ENCODE peak calls at places on chromosome 1, in six cellular contexts. N is ovary, Q is right lobe of liver, I is body of pancreas, O is heart left ventricle, L is tibial nerve. H is an unnamed sample.

GRCh38 chr1:169601096-169601881 is 15.0 kb upstream of the F5 start:
- DNase-seq in L (no peak), Q (no peak), O (no peak), N (no peak), I (no peak), H (no peak)

GRCh38 chr1:28208818-28209441 is 23.9 kb downstream of the DNAJC8 start:
- DNase-seq in Q (peak), L (peak), I (peak), N (no peak), O (peak), H (peak)

GRCh38 chr1:37519613-37520012 is 5.0 kb upstream of the MEAF6 start:
- DNase-seq in I (no peak), Q (no peak), N (no peak), O (no peak), L (no peak), H (no peak)

GRCh38 chr1:39695011-39695410 is 3.8 kb upstream of the HPCAL4 start:
- DNase-seq in N (no peak), O (no peak), I (no peak), Q (no peak), L (no peak), H (no peak)

GRCh38 chr1:31064685-31065309 is 720 bp downstream of the PUM1 start:
- DNase-seq in O (no peak), N (no peak), L (no peak), Q (no peak), I (peak), H (peak)

GRCh38 chr1:200252526-200252925 is 157.3 kb downstream of the ZNF281 start:
- DNase-seq in L (no peak), N (no peak), I (no peak), O (no peak), Q (no peak), H (no peak)

GRCh38 chr1:20540281-20540680 is 12.1 kb upstream of the FAM43B start:
- DNase-seq in L (no peak), O (no peak), Q (no peak), N (no peak), I (no peak), H (no peak)

GRCh38 chr1:8671313-8671917 is 146.0 kb downstream of the RERE start:
- DNase-seq in L (peak), Q (no peak), O (no peak), N (peak), I (peak), H (peak)

GRCh38 chr1:215529111-215529510 is 38.0 kb upstream of the KCTD3 start:
- DNase-seq in L (no peak), O (no peak), N (no peak), I (no peak), Q (no peak), H (no peak)

GRCh38 chr1:178005450-178005849 is 35.6 kb upstream of the SEC16B start:
- DNase-seq in N (no peak), I (no peak), L (no peak), O (no peak), Q (no peak), H (no peak)

DNA sequence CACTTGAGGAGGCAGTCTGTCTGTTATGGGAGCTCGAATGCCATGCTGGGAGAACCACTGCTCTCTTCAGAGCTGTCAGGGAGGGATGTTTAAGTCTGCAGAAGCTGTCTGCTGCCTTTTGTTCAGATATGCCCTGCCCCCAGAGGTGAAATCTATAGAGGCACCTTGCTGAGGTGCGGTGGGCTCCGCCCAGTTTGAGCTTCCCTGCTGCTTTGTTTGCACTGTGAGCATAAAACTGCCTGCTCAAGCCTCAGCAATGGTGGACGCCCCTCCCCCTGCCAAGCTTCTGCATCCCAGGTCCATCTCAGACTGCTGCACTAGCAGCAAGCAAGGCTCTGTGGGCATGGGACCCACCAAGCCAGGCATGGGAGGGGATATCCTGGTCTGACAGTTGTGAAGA is 247.5 kb downstream of the LMX1A start:
- DNase-seq in Q (no peak), L (no peak), N (no peak), O (no peak), I (no peak), H (no peak)
- TF ChIP-seq POLR2A in Q (no peak), L (no peak), N (no peak), O (no peak), I (no peak), H (no peak)

GRCh38 chr1:228238461-228238860 is 30.6 kb downstream of the OBSCN start:
- DNase-seq in I (no peak), Q (no peak), L (no peak), O (no peak), N (no peak), H (no peak)

GRCh38 chr1:228240411-228241240 is 32.8 kb downstream of the OBSCN start:
- DNase-seq in Q (no peak), L (no peak), N (no peak), O (no peak), I (no peak), H (no peak)

GRCh38 chr1:228241259-228241658 is 33.4 kb downstream of the OBSCN start:
- DNase-seq in I (no peak), Q (no peak), L (no peak), N (no peak), O (no peak), H (no peak)

GRCh38 chr1:228236744-228237143 is 28.9 kb downstream of the OBSCN start:
- DNase-seq in L (no peak), N (no peak), Q (no peak), O (no peak), I (peak), H (peak)

GRCh38 chr1:228238007-228238406 is 30.2 kb downstream of the OBSCN start:
- DNase-seq in I (no peak), L (no peak), O (no peak), N (no peak), Q (no peak), H (no peak)
- TF ChIP-seq CTCF in I (no peak), L (no peak), O (no peak), N (no peak), Q (no peak), H (no peak)

GRCh38 chr1:204376919-204377799 is 17.4 kb upstream of the PLEKHA6 start:
- DNase-seq in N (no peak), Q (peak), I (peak), O (no peak), L (no peak), H (no peak)
- TF ChIP-seq POLR2A in N (no peak), Q (peak), I (no peak), O (no peak), L (no peak), H (no peak)

GRCh38 chr1:9914603-9914937 is 4.5 kb upstream of the CTNNBIP1 start:
- DNase-seq in O (no peak), Q (no peak), N (no peak), I (no peak), L (no peak), H (no peak)
- TF ChIP-seq CTCF in O (peak), Q (peak), N (no peak), I (no peak), L (no peak), H (no peak)

GRCh38 chr1:35191429-35192055 is 1.4 kb downstream of the SFPQ start:
- DNase-seq in L (no peak), Q (no peak), N (no peak), O (no peak), I (no peak), H (no peak)

GRCh38 chr1:35192853-35193664 is at the start of gene SFPQ:
- DNase-seq in Q (peak), L (peak), O (peak), I (peak), N (peak), H (peak)

GRCh38 chr1:35190784-35191183 is 2.2 kb downstream of the SFPQ start:
- DNase-seq in L (no peak), N (no peak), I (no peak), Q (no peak), O (no peak), H (no peak)

GRCh38 chr1:35188578-35189392 is 4.2 kb downstream of the SFPQ start:
- DNase-seq in I (no peak), L (no peak), N (no peak), Q (no peak), O (no peak), H (no peak)

GRCh38 chr1:35192056-35192852 is 691 bp downstream of the SFPQ start:
- DNase-seq in I (peak), O (peak), Q (peak), L (peak), N (peak), H (peak)
- TF ChIP-seq POLR2A in I (no peak), O (peak), Q (peak), L (no peak), N (no peak), H (no peak)

DNA sequence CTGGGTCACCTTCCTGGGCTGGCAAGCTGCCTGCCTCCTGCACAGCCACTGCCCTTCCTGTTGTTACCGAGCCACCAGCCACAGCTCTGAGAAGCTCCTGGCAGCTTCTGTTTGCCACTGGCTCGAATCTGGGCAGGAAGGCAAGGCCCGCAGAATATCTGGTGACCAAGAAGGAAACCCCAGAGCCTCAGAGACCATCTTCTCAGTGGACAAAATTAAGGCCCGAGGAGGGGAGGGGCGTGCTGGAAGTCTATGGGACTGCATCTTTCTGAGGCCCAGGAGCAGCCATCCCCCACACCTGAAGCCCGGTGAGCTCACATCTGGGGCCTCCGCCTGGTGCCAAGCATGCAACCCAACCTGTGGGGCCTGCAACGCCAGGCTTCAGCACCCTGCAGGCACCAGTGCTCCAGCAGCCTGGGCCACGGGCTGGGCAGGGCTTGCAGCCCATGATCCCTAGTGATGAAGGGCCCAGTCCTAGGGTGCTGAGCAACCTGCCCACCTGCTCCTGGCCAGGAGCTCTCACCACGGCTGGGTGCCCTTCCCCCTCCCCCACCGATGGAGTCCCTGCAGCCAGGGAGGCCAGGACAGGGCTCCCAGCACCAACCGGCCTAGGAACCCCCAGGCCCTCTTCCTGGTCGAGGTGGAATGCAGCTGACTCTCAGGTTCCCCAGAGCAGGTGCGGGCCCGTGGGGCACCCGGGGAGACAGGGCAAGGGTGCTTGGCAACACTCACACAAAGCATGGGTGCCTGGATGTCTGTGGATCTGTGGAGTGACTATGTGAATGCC is 879 bp downstream of the CPTP start:
- DNase-seq in I (peak), Q (peak), N (no peak), L (no peak), O (peak), H (no peak)
- TF ChIP-seq CTCF in I (no peak), Q (no peak), N (no peak), L (no peak), O (no peak), H (no peak)

DNA sequence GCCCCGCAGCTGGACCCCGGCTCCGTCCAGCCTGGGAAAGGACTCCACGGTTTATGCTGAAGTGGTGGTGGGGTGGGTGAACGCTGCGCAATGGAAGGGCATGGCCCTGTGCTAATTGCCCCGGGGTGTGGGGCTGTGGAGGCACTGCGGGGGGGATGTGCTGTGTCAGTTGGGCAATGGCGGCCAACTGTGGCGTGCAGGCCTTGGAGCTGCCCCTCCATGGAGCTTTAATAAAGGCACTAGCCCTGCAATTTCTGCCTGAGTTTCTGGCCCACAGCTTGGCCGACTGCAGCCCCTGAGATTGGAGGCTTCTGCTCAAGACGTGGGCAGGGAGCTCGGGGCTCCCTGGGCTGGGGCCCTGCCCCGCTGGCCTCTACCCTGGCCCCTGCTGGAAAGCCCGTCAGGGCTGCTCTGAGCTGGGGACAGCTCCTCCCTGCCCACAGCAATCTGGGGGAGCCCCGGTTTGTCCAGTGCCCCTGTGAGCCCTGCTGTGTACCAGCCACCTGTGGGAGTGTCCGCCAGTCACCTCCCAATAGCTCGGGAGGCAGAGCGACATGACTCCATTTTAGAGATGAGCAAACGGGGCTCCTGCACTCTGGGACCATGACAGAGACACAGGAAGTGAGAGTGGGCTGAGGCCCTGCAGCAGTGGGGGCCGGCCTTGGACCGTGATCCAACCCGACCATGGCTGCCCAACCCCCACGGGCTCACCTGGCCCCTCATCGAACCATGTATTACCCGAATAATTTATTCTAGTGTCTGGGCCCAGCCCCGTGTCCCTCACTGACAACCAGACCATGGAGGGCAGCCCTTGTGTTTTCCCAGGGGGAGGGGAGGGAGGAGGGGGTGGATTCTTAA is 8.7 kb upstream of the TNFRSF14 start:
- DNase-seq in I (no peak), O (no peak), L (peak), N (no peak), Q (no peak), H (no peak)
- TF ChIP-seq POLR2A in I (no peak), O (no peak), L (no peak), N (no peak), Q (no peak), H (no peak)

DNA sequence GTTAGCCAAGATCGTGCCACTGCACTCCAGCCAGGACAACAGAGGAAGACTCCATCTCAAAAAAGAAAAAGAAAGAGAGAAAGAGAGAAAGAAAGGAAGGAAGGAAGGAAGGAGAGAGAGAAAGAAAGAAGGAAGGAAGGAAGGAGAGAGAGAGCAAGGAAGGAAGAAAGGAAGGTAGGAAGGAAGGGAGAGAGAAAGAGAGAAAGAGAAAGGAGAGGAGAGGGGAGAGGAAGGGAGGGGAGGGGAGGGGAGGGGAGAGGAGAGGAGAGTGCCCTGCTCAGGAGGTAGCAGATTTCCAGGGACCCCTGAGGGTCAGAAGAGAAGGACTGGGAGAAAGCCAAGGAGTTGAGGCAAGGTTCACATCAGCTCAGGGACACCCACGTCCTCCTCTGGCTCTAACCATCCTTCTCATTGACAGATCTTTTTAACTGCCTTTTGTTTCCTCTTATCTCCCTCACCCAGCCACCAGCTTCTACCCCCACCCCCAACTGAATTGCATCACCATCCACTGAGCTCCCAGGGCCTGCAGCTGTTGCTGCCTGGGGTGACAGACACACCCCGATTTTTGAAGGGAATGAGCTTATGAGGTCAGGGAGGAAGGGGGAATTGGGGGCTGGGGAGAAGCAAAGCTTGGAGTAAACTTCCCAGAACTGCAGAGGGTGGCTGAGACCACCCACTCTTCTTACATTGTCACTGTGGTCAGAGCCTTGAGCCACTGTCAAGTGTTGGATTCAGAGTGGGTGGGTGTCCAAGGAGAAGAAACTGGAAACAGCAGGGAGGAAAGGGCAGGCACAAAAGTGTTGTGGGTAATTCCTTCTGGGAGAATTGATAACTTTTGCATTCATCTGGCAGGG is 91.6 kb downstream of the GLUL start:
- DNase-seq in O (peak), L (peak), N (peak), Q (peak), I (peak), H (peak)
- TF ChIP-seq CTCF in O (no peak), L (no peak), N (no peak), Q (no peak), I (no peak), H (no peak)

GRCh38 chr1:226870026-226870322 is 442 bp upstream of the PSEN2 start:
- DNase-seq in Q (no peak), L (peak), N (no peak), O (no peak), I (no peak), H (no peak)

GRCh38 chr1:226871047-226871365 is 590 bp downstream of the PSEN2 start:
- DNase-seq in I (no peak), Q (no peak), O (no peak), L (no peak), N (no peak), H (no peak)

GRCh38 chr1:226868726-226869125 is 1.7 kb upstream of the PSEN2 start:
- DNase-seq in O (no peak), L (no peak), I (no peak), N (no peak), Q (no peak), H (no peak)

GRCh38 chr1:226871636-226872327 is 1.4 kb downstream of the PSEN2 start:
- DNase-seq in L (no peak), N (no peak), I (no peak), O (no peak), Q (no peak), H (no peak)

GRCh38 chr1:226870323-226871046 is at the start of gene PSEN2:
- DNase-seq in I (peak), O (peak), N (peak), Q (peak), L (no peak), H (peak)
- TF ChIP-seq POLR2A in I (peak), O (peak), N (peak), Q (peak), L (no peak), H (no peak)